ENCODE peak calls at places on chromosomes 7 and 10, in four cellular contexts. Q is K562, O is GM12878, G is HepG2. C is an unnamed sample.

GRCh38 chr10:124689911-124690498 is 54.2 kb downstream of the FAM53B start:
- DNase-seq in Q (no peak), G (no peak), O (no peak), C (no peak)

GRCh38 chr7:79598351-79598750 is 144.9 kb upstream of the MAGI2 start:
- DNase-seq in Q (no peak), G (no peak), O (no peak), C (no peak)

GRCh38 chr7:1713502-1714484 is 43.7 kb downstream of the ELFN1 start:
- DNase-seq in Q (no peak), G (peak; percentile 88), O (no peak), C (peak; percentile 55)

GRCh38 chr10:22736134-22736533 is 21.8 kb upstream of the PIP4K2A start:
- DNase-seq in Q (peak; percentile 24), G (no peak), O (no peak), C (no peak)

GRCh38 chr7:50315193-50315592 is 10.7 kb downstream of the IKZF1 start:
- DNase-seq in Q (no peak), O (no peak), G (no peak), C (no peak)

GRCh38 chr10:133162178-133162909 is 2.3 kb downstream of the KNDC1 start:
- DNase-seq in O (no peak), Q (no peak), G (peak; percentile 25), C (no peak)

GRCh38 chr7:98049034-98049433 is 57.6 kb upstream of the LMTK2 start:
- DNase-seq in Q (no peak), G (no peak), O (no peak), C (peak; percentile 23)

GRCh38 chr10:120948889-120949382 is 97.8 kb downstream of the WDR11 start:
- DNase-seq in O (no peak), G (peak; percentile 21), Q (peak; percentile 78), C (peak; percentile 81)

GRCh38 chr7:77699056-77699455 is 2.8 kb downstream of the RSBN1L start:
- DNase-seq in O (peak; percentile 67), Q (no peak), G (no peak), C (no peak)

DNA sequence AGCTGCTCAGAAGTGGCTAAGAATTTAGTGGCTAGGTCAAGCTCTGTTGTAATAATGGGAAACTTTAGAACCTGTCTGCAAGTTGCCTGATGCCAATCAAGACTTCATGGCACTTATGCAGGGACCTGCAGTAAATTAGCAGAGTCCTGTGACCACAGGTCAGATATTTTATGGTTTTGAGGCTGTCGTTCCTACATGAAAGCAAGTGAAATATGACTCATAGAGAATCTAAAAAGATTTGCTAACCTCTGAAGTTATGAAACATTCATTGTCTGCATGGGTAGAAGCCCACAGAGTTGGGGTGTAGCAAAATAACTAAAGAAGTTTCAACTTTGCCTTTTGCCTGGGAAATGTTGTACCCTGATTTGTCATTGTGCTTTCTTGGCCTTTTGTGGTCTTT is 32.3 kb downstream of the SLC39A12 start:
- DNase-seq in O (peak; percentile 55), Q (no peak), G (no peak), C (no peak)
- TF ChIP-seq ETV6 in O (no peak), Q (no peak), G (no peak), C (no peak)

GRCh38 chr7:112079122-112079521 is 127.1 kb downstream of the DOCK4 start:
- DNase-seq in O (no peak), Q (no peak), G (no peak), C (no peak)

GRCh38 chr7:112079671-112080070 is 126.5 kb downstream of the DOCK4 start:
- DNase-seq in O (no peak), Q (no peak), G (no peak), C (no peak)

GRCh38 chr7:112081778-112082177 is 124.4 kb downstream of the DOCK4 start:
- DNase-seq in G (no peak), Q (no peak), O (no peak), C (no peak)

GRCh38 chr7:112080974-112081373 is 125.2 kb downstream of the DOCK4 start:
- DNase-seq in G (no peak), O (peak; percentile 64), Q (no peak), C (no peak)

GRCh38 chr7:112080441-112080840 is 125.8 kb downstream of the DOCK4 start:
- DNase-seq in Q (no peak), G (peak; percentile 47), O (peak; percentile 89), C (no peak)
- TF ChIP-seq ETV6 in Q (no peak), G (no peak), O (peak; percentile 88), C (no peak)

GRCh38 chr10:35885076-35885475 is 243.0 kb upstream of the FZD8 start:
- DNase-seq in G (no peak), Q (no peak), O (no peak), C (no peak)

GRCh38 chr10:35884657-35885071 is 242.6 kb upstream of the FZD8 start:
- DNase-seq in O (no peak), G (no peak), Q (no peak), C (no peak)

GRCh38 chr10:35887686-35888085 is 245.6 kb upstream of the FZD8 start:
- DNase-seq in Q (no peak), O (no peak), G (no peak), C (no peak)

GRCh38 chr10:35881320-35881719 is 239.2 kb upstream of the FZD8 start:
- DNase-seq in Q (no peak), O (no peak), G (no peak), C (no peak)

GRCh38 chr10:35882422-35883150 is 240.5 kb upstream of the FZD8 start:
- DNase-seq in O (no peak), Q (no peak), G (no peak), C (peak; percentile 40)
- TF ChIP-seq ETV6 in O (no peak), Q (no peak), G (no peak), C (no peak)

GRCh38 chr7:29364661-29365060 is 170.1 kb downstream of the CHN2 start:
- DNase-seq in G (no peak), Q (no peak), O (no peak), C (no peak)

GRCh38 chr7:29359480-29360093 is 165.0 kb downstream of the CHN2 start:
- DNase-seq in G (no peak), O (no peak), Q (no peak), C (no peak)

GRCh38 chr7:29363636-29364425 is 169.3 kb downstream of the CHN2 start:
- DNase-seq in O (no peak), G (no peak), Q (no peak), C (no peak)

GRCh38 chr7:29365423-29365822 is 170.8 kb downstream of the CHN2 start:
- DNase-seq in G (no peak), Q (no peak), O (no peak), C (no peak)

GRCh38 chr7:29360633-29361625 is 166.4 kb downstream of the CHN2 start:
- DNase-seq in Q (no peak), G (no peak), O (no peak), C (no peak)
- TF ChIP-seq ETV6 in Q (no peak), G (no peak), O (no peak), C (no peak)

GRCh38 chr7:25579688-25580075 is 351.4 kb upstream of the NPVF start:
- DNase-seq in G (no peak), O (no peak), Q (no peak), C (no peak)
- TF ChIP-seq ETV6 in G (no peak), O (no peak), Q (no peak), C (no peak)

GRCh38 chr7:106893591-106893990 is 28.5 kb downstream of the PIK3CG start:
- DNase-seq in O (no peak), G (no peak), Q (no peak), C (no peak)
- TF ChIP-seq ETV6 in O (no peak), G (no peak), Q (no peak), C (no peak)

GRCh38 chr7:149237502-149237901 is 1.9 kb upstream of the ZNF212 start:
- DNase-seq in G (no peak), Q (no peak), O (no peak), C (no peak)
- TF ChIP-seq ETV6 in G (no peak), Q (no peak), O (no peak), C (no peak)

GRCh38 chr7:120735791-120736190 is 122.2 kb downstream of the TSPAN12 start:
- DNase-seq in G (no peak), O (no peak), Q (no peak), C (no peak)

GRCh38 chr7:120732256-120732655 is 125.7 kb downstream of the TSPAN12 start:
- DNase-seq in G (no peak), O (no peak), Q (no peak), C (no peak)

GRCh38 chr7:120731276-120731675 is 126.7 kb downstream of the TSPAN12 start:
- DNase-seq in G (no peak), O (no peak), Q (no peak), C (no peak)

GRCh38 chr7:120733835-120734234 is 124.1 kb downstream of the TSPAN12 start:
- DNase-seq in O (no peak), G (no peak), Q (no peak), C (no peak)

DNA sequence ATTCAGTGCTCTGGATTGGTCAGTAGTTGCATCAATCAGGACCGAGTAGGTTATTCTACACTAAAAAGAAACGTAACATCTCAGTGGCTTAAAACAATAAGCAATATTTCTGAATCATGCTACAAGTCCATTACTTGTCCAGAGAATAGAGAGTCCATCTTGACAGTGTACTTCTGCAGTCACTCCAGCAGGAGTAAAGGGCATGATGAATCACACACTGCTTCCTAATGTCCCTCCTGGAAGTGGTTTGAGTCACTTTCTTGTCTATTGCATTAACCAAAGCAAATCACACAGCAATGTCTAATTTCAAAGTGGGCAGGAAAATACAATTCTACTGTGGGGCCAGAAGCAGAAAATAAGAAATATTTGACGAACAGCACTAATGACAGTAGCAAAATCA is 124.8 kb downstream of the TSPAN12 start:
- DNase-seq in O (no peak), G (no peak), Q (no peak), C (no peak)
- TF ChIP-seq ETV6 in O (no peak), G (no peak), Q (no peak), C (no peak)

DNA sequence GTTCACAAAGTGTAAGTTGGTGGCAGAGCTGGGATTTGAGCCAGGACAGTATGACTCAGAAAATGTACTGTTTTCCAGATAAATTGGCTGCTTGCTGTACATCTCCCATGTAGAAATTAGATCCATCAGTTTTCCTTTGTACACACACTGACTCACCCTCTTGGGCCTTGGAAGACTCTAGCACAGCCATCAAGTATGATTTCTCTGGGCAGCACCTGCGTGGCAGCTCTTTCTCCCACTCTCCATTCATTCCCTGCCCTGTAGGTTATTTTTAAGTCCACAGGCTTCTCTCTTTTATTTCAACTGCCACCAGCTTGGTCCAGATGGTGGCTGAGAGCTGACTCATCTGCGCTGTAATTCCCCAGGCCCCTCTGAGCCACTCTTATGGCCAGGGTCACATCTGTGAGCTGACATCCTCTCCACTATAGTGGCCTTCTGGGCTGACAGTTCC is 28.3 kb upstream of the SDK1 start:
- DNase-seq in G (no peak), Q (no peak), O (no peak), C (no peak)
- TF ChIP-seq ETV6 in G (no peak), Q (no peak), O (no peak), C (no peak)

GRCh38 chr7:26976840-26977239 is 112.5 kb upstream of the SKAP2 start:
- DNase-seq in O (no peak), G (peak; percentile 8), Q (no peak), C (no peak)
- TF ChIP-seq ETV6 in O (no peak), G (no peak), Q (no peak), C (no peak)